ENCODE peak calls at places on chromosomes 12 and 14, in nine cellular contexts. K is GM12892; J is HL-60; H is activated CD8-positive, alpha-beta memory T cell treated with anti-CD3 and anti-CD28 coated beads for 4 hours; P is EH; O is NCI-H1694; G is progenitor cell of endocrine pancreas; W is upper lobe of left lung; S is B cell. B is an unnamed sample.

GRCh38 chr14:69637503-69638030 is 26.2 kb downstream of the SUSD6 start:
- DNase-seq in K (no peak), J (no peak), H (no peak), P (no peak), O (no peak), G (no peak), W (peak; percentile 43), S (no peak), B (no peak)

GRCh38 chr14:36820111-36820709 is 158.6 kb downstream of the PAX9 start:
- DNase-seq in K (no peak), J (no peak), H (no peak), P (no peak), O (no peak), G (no peak), W (no peak), S (no peak), B (no peak)

GRCh38 chr12:41462312-41462711 is 274.2 kb downstream of the PDZRN4 start:
- DNase-seq in K (no peak), J (no peak), H (no peak), P (no peak), O (no peak), G (no peak), W (no peak), S (no peak), B (no peak)

GRCh38 chr14:61553730-61554641 is 141.3 kb upstream of the HIF1A start:
- DNase-seq in K (no peak), J (no peak), H (no peak), P (peak; percentile 100), O (no peak), G (no peak), W (no peak), S (no peak), B (no peak)

GRCh38 chr14:50018236-50019210 is 97.8 kb downstream of the VCPKMT start:
- DNase-seq in K (no peak), J (no peak), H (no peak), P (peak; percentile 62), O (no peak), G (no peak), W (no peak), S (no peak), B (no peak)

GRCh38 chr12:113063396-113064350 is 7.1 kb downstream of the DTX1 start:
- DNase-seq in K (no peak), J (no peak), H (no peak), P (no peak), O (no peak), G (no peak), W (no peak), S (no peak), B (no peak)

GRCh38 chr12:2374092-2374740 is 321.4 kb downstream of the CACNA1C start:
- DNase-seq in K (no peak), J (no peak), H (no peak), P (peak; percentile 87), O (no peak), G (no peak), W (no peak), S (no peak), B (no peak)

GRCh38 chr12:124836759-124837158 is 26.9 kb downstream of the SCARB1 start:
- DNase-seq in K (no peak), J (no peak), H (no peak), P (no peak), O (no peak), G (no peak), W (no peak), S (no peak), B (no peak)

GRCh38 chr12:67747869-67748760 is 99.6 kb downstream of the DYRK2 start:
- DNase-seq in K (no peak), J (no peak), H (no peak), P (peak; percentile 73), O (no peak), G (no peak), W (no peak), S (no peak), B (no peak)

GRCh38 chr14:28756896-28757570 is 9.6 kb upstream of the FOXG1 start:
- DNase-seq in K (no peak), J (no peak), H (no peak), P (peak; percentile 43), O (no peak), G (no peak), W (no peak), S (no peak), B (no peak)

GRCh38 chr14:34482463-34482862 is 20.4 kb upstream of the SPTSSA start:
- DNase-seq in K (no peak), J (no peak), H (no peak), P (no peak), O (no peak), G (no peak), W (no peak), S (no peak), B (no peak)

GRCh38 chr14:72332054-72332453 is 399.8 kb downstream of the RGS6 start:
- DNase-seq in K (no peak), J (no peak), H (no peak), P (no peak), O (peak; percentile 37), G (no peak), W (no peak), S (no peak), B (no peak)

GRCh38 chr14:90795744-90796143 is 20.5 kb downstream of the TTC7B start:
- DNase-seq in K (no peak), J (no peak), H (no peak), P (peak; percentile 87), O (no peak), G (no peak), W (no peak), S (no peak), B (no peak)

GRCh38 chr12:12582895-12583303 is 20.2 kb upstream of the DUSP16 start:
- DNase-seq in K (peak; percentile 41), J (no peak), H (no peak), P (peak; percentile 79), O (no peak), G (no peak), W (no peak), S (no peak), B (no peak)